ENCODE peak calls at places on chromosomes 5 and 9, in nine cellular contexts. One of them, this sample, is unnamed.

GRCh38 chr9:135554718-135555117 is 6.8 kb upstream of the PAEP start:
- DNase-seq in nephron progenitor cell: no peak
- DNase-seq in frontal cortex: no peak
- DNase-seq in cardiac fibroblast: no peak
- DNase-seq in stimulated activated naive CD4-positive, alpha-beta T cell: no peak
- DNase-seq in substantia nigra: no peak
- DNase-seq in HTR-8/SVneo: no peak
- DNase-seq in effector memory CD8-positive, alpha-beta T cell: no peak
- DNase-seq in NCI-H748 treated with DMSO at 0.1 percent for 48 hours: no peak
- DNase-seq in this sample: no peak

GRCh38 chr9:114291064-114291474 is 31.8 kb upstream of the ORM1 start:
- DNase-seq in NCI-H748 treated with DMSO at 0.1 percent for 48 hours: peak; percentile 27
- DNase-seq in effector memory CD8-positive, alpha-beta T cell: peak; percentile 75
- DNase-seq in nephron progenitor cell: peak; percentile 91
- DNase-seq in cardiac fibroblast: peak; percentile 75
- DNase-seq in substantia nigra: peak; percentile 44
- DNase-seq in frontal cortex: peak; percentile 66
- DNase-seq in HTR-8/SVneo: peak; percentile 54
- DNase-seq in stimulated activated naive CD4-positive, alpha-beta T cell: peak; percentile 76
- DNase-seq in this sample: peak; percentile 67

GRCh38 chr5:150081541-150082283 is 4.6 kb downstream of the CSF1R start:
- DNase-seq in HTR-8/SVneo: no peak
- DNase-seq in frontal cortex: peak; percentile 30
- DNase-seq in cardiac fibroblast: peak; percentile 67
- DNase-seq in NCI-H748 treated with DMSO at 0.1 percent for 48 hours: no peak
- DNase-seq in nephron progenitor cell: peak; percentile 31
- DNase-seq in effector memory CD8-positive, alpha-beta T cell: no peak
- DNase-seq in substantia nigra: no peak
- DNase-seq in stimulated activated naive CD4-positive, alpha-beta T cell: no peak
- DNase-seq in this sample: no peak

GRCh38 chr9:113875917-113876805 is at the start of gene ZNF618:
- DNase-seq in nephron progenitor cell: peak; percentile 68
- DNase-seq in NCI-H748 treated with DMSO at 0.1 percent for 48 hours: no peak
- DNase-seq in HTR-8/SVneo: no peak
- DNase-seq in frontal cortex: peak; percentile 71
- DNase-seq in effector memory CD8-positive, alpha-beta T cell: peak; percentile 3
- DNase-seq in cardiac fibroblast: peak; percentile 44
- DNase-seq in stimulated activated naive CD4-positive, alpha-beta T cell: no peak
- DNase-seq in substantia nigra: peak; percentile 56
- DNase-seq in this sample: peak; percentile 47

GRCh38 chr5:41793156-41793770 is 77.0 kb downstream of the OXCT1 start:
- DNase-seq in frontal cortex: no peak
- DNase-seq in nephron progenitor cell: no peak
- DNase-seq in substantia nigra: no peak
- DNase-seq in HTR-8/SVneo: no peak
- DNase-seq in NCI-H748 treated with DMSO at 0.1 percent for 48 hours: peak; percentile 98
- DNase-seq in effector memory CD8-positive, alpha-beta T cell: no peak
- DNase-seq in stimulated activated naive CD4-positive, alpha-beta T cell: no peak
- DNase-seq in cardiac fibroblast: peak; percentile 63
- DNase-seq in this sample: peak; percentile 70

GRCh38 chr5:42614509-42614908 is 142.1 kb upstream of the CCDC152 start:
- DNase-seq in nephron progenitor cell: no peak
- DNase-seq in effector memory CD8-positive, alpha-beta T cell: no peak
- DNase-seq in stimulated activated naive CD4-positive, alpha-beta T cell: no peak
- DNase-seq in NCI-H748 treated with DMSO at 0.1 percent for 48 hours: no peak
- DNase-seq in cardiac fibroblast: peak; percentile 22
- DNase-seq in substantia nigra: no peak
- DNase-seq in HTR-8/SVneo: no peak
- DNase-seq in frontal cortex: no peak
- DNase-seq in this sample: no peak

GRCh38 chr9:130918870-130919558 is 20.0 kb downstream of the FIBCD1 start:
- DNase-seq in HTR-8/SVneo: no peak
- DNase-seq in NCI-H748 treated with DMSO at 0.1 percent for 48 hours: no peak
- DNase-seq in frontal cortex: peak; percentile 63
- DNase-seq in nephron progenitor cell: no peak
- DNase-seq in substantia nigra: no peak
- DNase-seq in effector memory CD8-positive, alpha-beta T cell: no peak
- DNase-seq in cardiac fibroblast: no peak
- DNase-seq in stimulated activated naive CD4-positive, alpha-beta T cell: no peak
- DNase-seq in this sample: no peak

GRCh38 chr5:151574597-151574996 is 16.5 kb downstream of the FAT2 start:
- DNase-seq in HTR-8/SVneo: no peak
- DNase-seq in substantia nigra: no peak
- DNase-seq in NCI-H748 treated with DMSO at 0.1 percent for 48 hours: no peak
- DNase-seq in stimulated activated naive CD4-positive, alpha-beta T cell: no peak
- DNase-seq in nephron progenitor cell: no peak
- DNase-seq in effector memory CD8-positive, alpha-beta T cell: no peak
- DNase-seq in cardiac fibroblast: no peak
- DNase-seq in frontal cortex: no peak
- DNase-seq in this sample: no peak

GRCh38 chr9:127426756-127427155 is 2.6 kb downstream of the ZNF79 start:
- DNase-seq in nephron progenitor cell: no peak
- DNase-seq in effector memory CD8-positive, alpha-beta T cell: no peak
- DNase-seq in HTR-8/SVneo: no peak
- DNase-seq in frontal cortex: no peak
- DNase-seq in stimulated activated naive CD4-positive, alpha-beta T cell: no peak
- DNase-seq in cardiac fibroblast: no peak
- DNase-seq in NCI-H748 treated with DMSO at 0.1 percent for 48 hours: no peak
- DNase-seq in substantia nigra: no peak
- DNase-seq in this sample: no peak

GRCh38 chr9:34685591-34685990 is 5.5 kb downstream of the CCL19 start:
- DNase-seq in effector memory CD8-positive, alpha-beta T cell: no peak
- DNase-seq in nephron progenitor cell: no peak
- DNase-seq in HTR-8/SVneo: no peak
- DNase-seq in NCI-H748 treated with DMSO at 0.1 percent for 48 hours: no peak
- DNase-seq in substantia nigra: no peak
- DNase-seq in frontal cortex: no peak
- DNase-seq in cardiac fibroblast: no peak
- DNase-seq in stimulated activated naive CD4-positive, alpha-beta T cell: no peak
- DNase-seq in this sample: no peak

GRCh38 chr9:127968046-127968445 is 12.7 kb downstream of the EEIG1 start:
- DNase-seq in frontal cortex: no peak
- DNase-seq in HTR-8/SVneo: no peak
- DNase-seq in NCI-H748 treated with DMSO at 0.1 percent for 48 hours: no peak
- DNase-seq in cardiac fibroblast: no peak
- DNase-seq in effector memory CD8-positive, alpha-beta T cell: no peak
- DNase-seq in substantia nigra: no peak
- DNase-seq in nephron progenitor cell: no peak
- DNase-seq in stimulated activated naive CD4-positive, alpha-beta T cell: no peak
- DNase-seq in this sample: no peak

GRCh38 chr5:32059779-32060178 is 114.3 kb downstream of the GOLPH3 start:
- DNase-seq in HTR-8/SVneo: no peak
- DNase-seq in NCI-H748 treated with DMSO at 0.1 percent for 48 hours: no peak
- DNase-seq in nephron progenitor cell: no peak
- DNase-seq in cardiac fibroblast: no peak
- DNase-seq in effector memory CD8-positive, alpha-beta T cell: no peak
- DNase-seq in frontal cortex: no peak
- DNase-seq in stimulated activated naive CD4-positive, alpha-beta T cell: no peak
- DNase-seq in substantia nigra: no peak
- DNase-seq in this sample: no peak

GRCh38 chr5:44663991-44664710 is 144.6 kb upstream of the MRPS30 start:
- DNase-seq in HTR-8/SVneo: no peak
- DNase-seq in NCI-H748 treated with DMSO at 0.1 percent for 48 hours: no peak
- DNase-seq in stimulated activated naive CD4-positive, alpha-beta T cell: no peak
- DNase-seq in nephron progenitor cell: no peak
- DNase-seq in cardiac fibroblast: no peak
- DNase-seq in substantia nigra: no peak
- DNase-seq in frontal cortex: no peak
- DNase-seq in effector memory CD8-positive, alpha-beta T cell: no peak
- DNase-seq in this sample: no peak

GRCh38 chr5:102296229-102296817 is at the start of gene SLCO4C1:
- DNase-seq in effector memory CD8-positive, alpha-beta T cell: peak; percentile 61
- DNase-seq in cardiac fibroblast: peak; percentile 31
- DNase-seq in frontal cortex: peak; percentile 64
- DNase-seq in NCI-H748 treated with DMSO at 0.1 percent for 48 hours: peak; percentile 84
- DNase-seq in HTR-8/SVneo: peak; percentile 58
- DNase-seq in nephron progenitor cell: peak; percentile 96
- DNase-seq in stimulated activated naive CD4-positive, alpha-beta T cell: peak; percentile 67
- DNase-seq in substantia nigra: peak; percentile 6
- DNase-seq in this sample: no peak

GRCh38 chr9:96376926-96377874 is 6.3 kb downstream of the SLC35D2 start:
- DNase-seq in nephron progenitor cell: peak; percentile 10
- DNase-seq in HTR-8/SVneo: peak; percentile 32
- DNase-seq in effector memory CD8-positive, alpha-beta T cell: no peak
- DNase-seq in cardiac fibroblast: peak; percentile 70
- DNase-seq in substantia nigra: no peak
- DNase-seq in frontal cortex: no peak
- DNase-seq in stimulated activated naive CD4-positive, alpha-beta T cell: no peak
- DNase-seq in NCI-H748 treated with DMSO at 0.1 percent for 48 hours: no peak
- DNase-seq in this sample: peak; percentile 13